ENCODE peak calls at places on chromosomes 12 and 14, in ten cellular contexts. X, J, U, Y, O, Z, C, D, V and G are unnamed samples.

GRCh38 chr12:50022903-50023302 is 2.4 kb downstream of the RACGAP1 start:
- DNase-seq in X (no peak), J (no peak), U (no peak), Y (no peak), O (no peak), Z (no peak), C (no peak), D (no peak), V (no peak), G (no peak)

GRCh38 chr12:120369476-120370342 is 745 bp upstream of the MSI1 start:
- DNase-seq in X (no peak), J (peak; percentile 17), U (no peak), Y (no peak), O (no peak), Z (no peak), C (no peak), D (no peak), V (no peak), G (no peak)

GRCh38 chr12:127811988-127812387 is 455.0 kb upstream of the TMEM132C start:
- DNase-seq in X (no peak), J (no peak), U (no peak), Y (no peak), O (no peak), Z (no peak), C (no peak), D (no peak), V (no peak), G (no peak)

GRCh38 chr12:47397664-47398281 is 308.1 kb downstream of the RPAP3 start:
- DNase-seq in X (no peak), J (no peak), U (no peak), Y (no peak), O (no peak), Z (peak; percentile 75), C (peak; percentile 34), D (no peak), V (no peak), G (peak; percentile 78)

GRCh38 chr12:31325524-31325875 is 450 bp downstream of the SINHCAF start:
- DNase-seq in X (peak; percentile 33), J (peak; percentile 40), U (peak; percentile 16), Y (peak; percentile 90), O (no peak), Z (no peak), C (no peak), D (no peak), V (peak; percentile 24), G (no peak)

GRCh38 chr14:58923751-58924405 is 264.6 kb upstream of the DAAM1 start:
- DNase-seq in X (no peak), J (no peak), U (no peak), Y (no peak), O (no peak), Z (no peak), C (no peak), D (no peak), V (no peak), G (no peak)

GRCh38 chr14:97180304-97181200 is 383.4 kb downstream of the VRK1 start:
- DNase-seq in X (no peak), J (no peak), U (no peak), Y (no peak), O (peak; percentile 7), Z (no peak), C (peak; percentile 88), D (peak; percentile 86), V (no peak), G (peak; percentile 28)

GRCh38 chr14:89198544-89199329 is 218.3 kb downstream of the FOXN3 start:
- DNase-seq in X (peak; percentile 56), J (peak; percentile 49), U (no peak), Y (no peak), O (no peak), Z (peak; percentile 78), C (no peak), D (no peak), V (no peak), G (no peak)

GRCh38 chr12:96020314-96021003 is 14.9 kb downstream of the LTA4H start:
- DNase-seq in X (no peak), J (no peak), U (no peak), Y (no peak), O (no peak), Z (no peak), C (no peak), D (no peak), V (no peak), G (no peak)

GRCh38 chr12:6226002-6226700 is 26.0 kb downstream of the CD9 start:
- DNase-seq in X (peak; percentile 79), J (no peak), U (no peak), Y (no peak), O (no peak), Z (peak; percentile 90), C (no peak), D (no peak), V (peak; percentile 87), G (peak; percentile 87)

GRCh38 chr12:88142610-88142991 is 494 bp downstream of the TMTC3 start:
- DNase-seq in X (peak; percentile 28), J (peak; percentile 34), U (peak; percentile 12), Y (peak; percentile 88), O (no peak), Z (no peak), C (no peak), D (no peak), V (peak; percentile 52), G (peak; percentile 14)

GRCh38 chr12:88144546-88145468 is 2.7 kb downstream of the TMTC3 start:
- DNase-seq in X (no peak), J (no peak), U (no peak), Y (no peak), O (no peak), Z (no peak), C (no peak), D (no peak), V (no peak), G (peak; percentile 22)

GRCh38 chr12:88144037-88144436 is 1.9 kb downstream of the TMTC3 start:
- DNase-seq in X (no peak), J (no peak), U (no peak), Y (no peak), O (no peak), Z (no peak), C (no peak), D (no peak), V (no peak), G (peak; percentile 11)

GRCh38 chr12:88141774-88142609 is at the start of the genes CEP290 and TMTC3:
- DNase-seq in X (peak; percentile 94), J (peak; percentile 94), U (peak; percentile 87), Y (peak; percentile 99), O (peak; percentile 94), Z (peak; percentile 100), C (peak; percentile 99), D (peak; percentile 98), V (peak; percentile 98), G (peak; percentile 100)

DNA sequence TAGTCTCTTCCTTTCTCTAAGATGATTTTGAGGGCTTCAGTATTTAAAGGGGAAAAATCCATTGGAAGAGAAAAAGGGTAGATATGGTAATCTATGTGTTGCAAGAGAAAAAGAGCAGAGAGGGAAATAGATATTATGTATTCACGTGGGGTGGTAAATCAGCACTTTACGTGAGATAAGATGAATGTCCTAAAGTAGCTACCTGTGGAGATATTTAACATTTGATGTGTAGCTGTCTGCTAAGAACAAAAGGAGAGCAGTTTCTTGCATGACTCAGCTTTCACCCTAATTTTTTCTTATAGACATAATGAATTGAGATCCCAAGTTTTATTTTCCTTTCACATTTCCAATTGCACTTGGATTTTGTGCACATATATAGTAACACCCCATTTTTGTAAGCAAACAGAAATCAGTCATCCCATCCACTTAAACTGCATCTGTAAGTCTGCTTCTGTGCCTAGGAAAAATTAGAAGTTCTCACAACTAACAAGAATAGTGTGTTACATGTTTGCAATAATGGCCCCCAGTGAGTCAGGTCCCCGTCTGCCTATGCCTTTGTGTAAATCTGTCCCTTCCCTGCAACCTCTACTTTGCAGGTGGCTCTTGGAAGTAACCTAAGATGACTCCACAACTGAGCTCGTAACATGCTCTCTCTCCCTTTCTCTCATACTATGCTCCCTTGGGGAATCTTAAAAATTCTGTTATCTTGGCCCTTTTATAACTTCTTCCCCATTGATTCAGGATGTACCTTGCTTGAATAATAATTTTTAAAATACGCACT is 3.6 kb downstream of the TMTC3 start:
- DNase-seq in X (no peak), J (no peak), U (no peak), Y (no peak), O (no peak), Z (no peak), C (no peak), D (no peak), V (no peak), G (no peak)
- H3K27ac ChIP-seq in X (no peak overlapping the region), J (no peak overlapping the region), U (no peak overlapping the region), Y (no peak overlapping the region), O (no peak overlapping the region), Z (no peak overlapping the region), C (no peak overlapping the region), D (no peak overlapping the region), V (no peak overlapping the region), G (peak overlapping the region; percentile 61)

DNA sequence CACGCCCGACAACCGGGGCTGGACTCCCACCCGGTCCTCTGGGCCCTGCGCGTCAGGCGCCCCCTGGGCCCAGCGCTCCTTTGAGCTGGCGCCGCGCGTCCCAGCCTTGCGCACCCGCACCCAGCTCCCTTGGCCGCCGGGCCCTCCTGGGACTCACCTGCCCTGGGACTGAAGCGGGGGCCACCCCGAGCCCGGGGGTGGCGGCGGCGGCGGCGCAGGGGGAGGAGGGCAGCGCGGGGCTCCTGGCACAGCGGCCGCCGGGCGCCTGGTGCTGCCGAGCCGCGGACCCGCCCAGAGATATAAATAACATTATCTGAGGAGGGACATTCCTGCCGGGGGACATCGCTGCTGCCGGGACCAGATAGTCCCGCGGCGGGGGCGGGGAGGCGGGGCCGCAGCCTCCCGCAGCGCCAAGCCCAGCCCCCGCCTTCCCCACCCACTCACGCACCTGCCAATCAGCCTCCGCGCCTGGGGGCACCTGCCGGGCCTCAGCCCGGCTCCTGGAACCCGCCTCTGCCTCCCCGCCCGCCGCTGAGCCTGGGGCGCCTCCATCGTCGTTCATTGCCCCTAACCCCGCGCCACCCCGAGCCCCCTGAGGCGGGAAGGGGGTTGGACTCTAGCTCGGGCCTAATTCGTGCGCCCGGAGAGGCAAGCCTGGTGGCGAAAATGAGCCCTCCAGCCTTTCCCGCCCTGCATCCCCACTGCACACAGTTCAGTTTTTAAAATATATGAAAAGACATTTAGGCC is at the start of gene SPTB:
- DNase-seq in X (peak; percentile 53), J (peak; percentile 54), U (peak; percentile 49), Y (peak; percentile 81), O (no peak), Z (no peak), C (no peak), D (peak; percentile 90), V (no peak), G (no peak)
- TF ChIP-seq CTCF in X (no peak), J (peak; percentile 12), U (no peak), Y (no peak), O (no peak), Z (no peak), C (no peak), D (no peak), V (no peak), G (no peak)

DNA sequence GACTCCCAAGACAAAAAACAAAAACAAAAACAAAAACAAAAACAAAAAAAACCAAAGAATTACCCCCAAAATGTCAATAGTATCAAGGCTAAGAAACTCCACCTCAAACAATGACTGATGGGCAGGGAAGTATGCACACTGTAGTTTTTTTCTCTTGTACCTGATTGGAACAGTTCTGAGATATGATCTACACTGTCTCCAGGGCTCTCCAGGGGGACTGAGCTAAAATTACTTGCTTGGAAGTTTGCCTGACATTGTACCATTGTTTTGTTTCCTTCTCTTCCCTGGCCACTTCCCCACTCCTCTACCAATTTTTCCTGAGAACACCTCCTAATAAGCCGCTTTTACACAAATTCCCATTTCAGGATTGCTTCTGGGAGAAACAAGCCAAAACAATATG is 22.3 kb upstream of the CATSPERB start:
- DNase-seq in X (no peak), J (no peak), U (no peak), Y (no peak), O (no peak), Z (no peak), C (no peak), D (no peak), V (no peak), G (no peak)
- H3K27ac ChIP-seq in X (peak overlapping the region; percentile 72), J (peak overlapping the region; percentile 70), U (no peak overlapping the region), Y (no peak overlapping the region), O (no peak overlapping the region), Z (no peak overlapping the region), C (no peak overlapping the region), D (no peak overlapping the region), V (no peak overlapping the region), G (no peak overlapping the region)

GRCh38 chr14:57182760-57183503 is 85.8 kb downstream of the EXOC5 start:
- DNase-seq in X (no peak), J (no peak), U (no peak), Y (no peak), O (no peak), Z (peak; percentile 10), C (peak; percentile 16), D (no peak), V (no peak), G (peak; percentile 9)
- TF ChIP-seq CTCF in X (no peak), J (no peak), U (no peak), Y (no peak), O (peak; percentile 65), Z (peak; percentile 27), C (peak; percentile 64), D (no peak), V (no peak), G (peak; percentile 60)